ENCODE peak calls at places on chromosome 17, in nine cellular contexts. B is psoas muscle, T is Caco-2, E is GM06990, O is brain microvascular endothelial cell, Z is fibroblast of lung, J is A673, S is upper lobe of left lung, Y is cardiac fibroblast. X is an unnamed sample.

GRCh38 chr17:36665417-36665816 is 64.0 kb downstream of the MRM1 start:
- DNase-seq in Z (no peak), Y (no peak), S (no peak), T (no peak), E (no peak), B (no peak), O (no peak), J (no peak), X (no peak)

GRCh38 chr17:75996665-75997590 is 3.7 kb upstream of the CDK3 start:
- DNase-seq in Y (peak; percentile 44), Z (peak; percentile 23), B (peak; percentile 49), J (peak; percentile 31), E (peak; percentile 57), T (peak; percentile 89), O (peak; percentile 40), S (no peak), X (no peak)

GRCh38 chr17:27609606-27610303 is 21.2 kb upstream of the LGALS9 start:
- DNase-seq in E (no peak), T (peak; percentile 75), B (no peak), Z (peak; percentile 31), Y (peak; percentile 32), J (peak; percentile 25), S (no peak), O (no peak), X (no peak)

GRCh38 chr17:2776589-2777241 is 19.5 kb upstream of the RAP1GAP2 start:
- DNase-seq in S (no peak), Y (no peak), E (no peak), T (peak; percentile 82), Z (no peak), B (no peak), J (no peak), O (no peak), X (no peak)

GRCh38 chr17:82108038-82108998 is 10.3 kb upstream of the FASN start:
- DNase-seq in Y (no peak), O (no peak), S (peak; percentile 68), Z (no peak), E (no peak), J (no peak), B (peak; percentile 60), T (no peak), X (no peak)

GRCh38 chr17:10879110-10879509 is 41.2 kb upstream of the PIRT start:
- DNase-seq in Z (no peak), T (peak; percentile 28), B (peak; percentile 61), E (no peak), Y (peak; percentile 10), S (no peak), J (peak; percentile 72), O (no peak), X (no peak)

GRCh38 chr17:48416971-48417370 is 13.0 kb downstream of the SKAP1 start:
- DNase-seq in Z (no peak), E (no peak), O (no peak), S (no peak), Y (no peak), J (no peak), B (no peak), T (no peak), X (no peak)

GRCh38 chr17:17493986-17494466 is 2.2 kb downstream of the RASD1 start:
- DNase-seq in Z (no peak), J (no peak), Y (peak; percentile 19), E (no peak), S (no peak), T (no peak), B (no peak), O (no peak), X (no peak)

GRCh38 chr17:72754513-72754912 is 338.0 kb downstream of the SLC39A11 start:
- DNase-seq in O (peak; percentile 15), B (no peak), Z (no peak), Y (peak; percentile 4), S (peak; percentile 63), J (no peak), E (no peak), T (no peak), X (no peak)

GRCh38 chr17:35788504-35788998 is 6.9 kb downstream of the MMP28 start:
- DNase-seq in Z (peak; percentile 94), E (no peak), T (no peak), B (no peak), Y (peak; percentile 92), O (peak; percentile 96), J (no peak), S (no peak), X (no peak)

GRCh38 chr17:59107306-59107670 is 608 bp upstream of the TRIM37 start:
- DNase-seq in B (no peak), Y (no peak), O (no peak), S (no peak), E (no peak), Z (no peak), J (no peak), T (no peak), X (no peak)

GRCh38 chr17:37720989-37721388 is 23.9 kb downstream of the HNF1B start:
- DNase-seq in O (no peak), E (no peak), S (no peak), J (no peak), Z (no peak), T (peak; percentile 38), Y (no peak), B (no peak), X (no peak)

GRCh38 chr17:76515291-76515949 is 14.2 kb upstream of the RHBDF2 start:
- DNase-seq in E (peak; percentile 73), B (peak; percentile 90), Y (peak; percentile 97), J (no peak), T (no peak), O (peak; percentile 89), S (no peak), Z (peak; percentile 96), X (peak; percentile 93)

GRCh38 chr17:82553210-82553930 is 33.8 kb downstream of the FOXK2 start:
- DNase-seq in Y (no peak), S (no peak), E (no peak), T (no peak), J (no peak), Z (no peak), O (no peak), B (no peak), X (no peak)

GRCh38 chr17:82338858-82339633 is 5.5 kb upstream of the SECTM1 start:
- DNase-seq in J (peak; percentile 74), Y (peak; percentile 76), Z (peak; percentile 60), O (peak; percentile 72), S (peak; percentile 65), T (no peak), B (peak; percentile 59), E (no peak), X (no peak)

GRCh38 chr17:64411999-64412771 is 21.5 kb upstream of the PECAM1 start:
- DNase-seq in B (peak; percentile 65), E (no peak), Z (peak; percentile 35), Y (peak; percentile 88), O (peak; percentile 16), S (peak; percentile 50), T (no peak), J (peak; percentile 57), X (peak; percentile 82)

GRCh38 chr17:49280061-49280460 is 49.5 kb upstream of the PHOSPHO1 start:
- DNase-seq in Z (no peak), E (no peak), O (no peak), B (no peak), J (no peak), Y (no peak), T (peak; percentile 27), S (no peak), X (no peak)

GRCh38 chr17:17480593-17481148 is 3.9 kb downstream of the MED9 start:
- DNase-seq in Y (no peak), J (no peak), T (no peak), E (no peak), B (no peak), O (no peak), Z (no peak), S (no peak), X (no peak)

GRCh38 chr17:30130121-30130520 is 13.5 kb downstream of the NSRP1 start:
- DNase-seq in Y (no peak), S (no peak), T (no peak), Z (no peak), J (no peak), E (no peak), O (no peak), B (no peak), X (no peak)

GRCh38 chr17:81090361-81091133 is 55.6 kb downstream of the BAIAP2 start:
- DNase-seq in Z (peak; percentile 84), E (no peak), B (peak; percentile 75), T (peak; percentile 57), O (no peak), S (peak; percentile 91), J (peak; percentile 82), Y (peak; percentile 22), X (peak; percentile 89)

GRCh38 chr17:4786111-4786491 is at the start of gene VMO1:
- DNase-seq in Y (peak; percentile 28), B (peak; percentile 61), S (peak; percentile 76), Z (peak; percentile 22), O (peak; percentile 7), J (peak; percentile 90), E (no peak), T (no peak), X (no peak)

GRCh38 chr17:40124279-40125141 is 2.7 kb downstream of the MSL1 start:
- DNase-seq in O (no peak), Z (peak; percentile 57), Y (peak; percentile 57), S (no peak), J (no peak), E (no peak), T (no peak), B (no peak), X (no peak)

GRCh38 chr17:77096570-77097214 is 44.1 kb upstream of the SEC14L1 start:
- DNase-seq in B (no peak), S (no peak), J (peak; percentile 58), E (no peak), Z (peak; percentile 74), Y (peak; percentile 85), T (no peak), O (no peak), X (no peak)

GRCh38 chr17:67139784-67140665 is 95.7 kb downstream of the CACNG1 start:
- DNase-seq in S (no peak), Y (peak; percentile 68), J (peak; percentile 44), E (no peak), Z (no peak), T (no peak), B (no peak), O (no peak), X (no peak)
- TF ChIP-seq CTCF in S (no peak), Y (no peak), J (peak; percentile 41), E (no peak), Z (no peak), T (no peak), B (no peak), O (peak; percentile 20), X (no peak)

GRCh38 chr17:79301469-79301868 is 226.8 kb downstream of the ENGASE start:
- DNase-seq in S (no peak), O (no peak), Y (no peak), Z (no peak), J (no peak), T (no peak), E (no peak), B (no peak), X (no peak)
- H3K4me3 ChIP-seq in S (no peak overlapping the region), O (no peak overlapping the region), Y (no peak overlapping the region), Z (no peak overlapping the region), J (no peak overlapping the region), T (no peak overlapping the region), E (no peak overlapping the region), B (no peak overlapping the region), X (no peak overlapping the region)

GRCh38 chr17:79808763-79809529 is 12.1 kb upstream of the CBX8 start:
- DNase-seq in S (peak; percentile 36), O (no peak), Y (peak; percentile 46), E (no peak), J (no peak), Z (peak; percentile 50), B (no peak), T (peak; percentile 67), X (no peak)
- TF ChIP-seq CTCF in S (peak; percentile 36), O (peak; percentile 53), Y (peak; percentile 27), E (peak; percentile 46), J (peak; percentile 57), Z (no peak), B (no peak), T (peak; percentile 19), X (peak; percentile 35)

GRCh38 chr17:62033317-62033716 is 31.8 kb downstream of the MED13 start:
- DNase-seq in J (no peak), S (no peak), B (no peak), Z (no peak), O (no peak), T (no peak), E (no peak), Y (peak; percentile 10), X (no peak)
- H3K4me3 ChIP-seq in J (no peak overlapping the region), S (no peak overlapping the region), B (no peak overlapping the region), Z (no peak overlapping the region), O (no peak overlapping the region), T (no peak overlapping the region), E (no peak overlapping the region), Y (no peak overlapping the region), X (no peak overlapping the region)